ENCODE peak calls at places on chromosomes 1 and 21, in four cellular contexts. D, S, H and O are unnamed samples. For H3K9me3, the result is how much of the 10 kb centered on the place peaks cover.

GRCh38 chr21:36743008-36743407 is 44.1 kb downstream of the SIM2 start:
- DNase-seq in S (no peak), H (no peak), D (no peak), O (no peak)

GRCh38 chr1:74485622-74486021 is 26.8 kb downstream of the LRRC53 start:
- DNase-seq in H (no peak), S (no peak), D (no peak), O (no peak)

GRCh38 chr1:170261669-170262068 is 115.9 kb downstream of the NTMT2 start:
- DNase-seq in S (no peak), D (no peak), H (no peak), O (no peak)

GRCh38 chr1:224733021-224733911 is 117.1 kb downstream of the CNIH3 start:
- DNase-seq in H (no peak), S (no peak), D (no peak), O (no peak)

GRCh38 chr21:30257773-30258172 is 25.0 kb downstream of the KRTAP24-1 start:
- DNase-seq in S (no peak), D (no peak), H (no peak), O (no peak)

GRCh38 chr1:184748767-184749166 is 5.9 kb downstream of the EDEM3 start:
- DNase-seq in D (peak), H (no peak), S (no peak), O (no peak)

GRCh38 chr1:238406098-238406497 is 515.4 kb upstream of the ZP4 start:
- DNase-seq in H (no peak), S (no peak), D (no peak), O (no peak)

GRCh38 chr1:165949335-165950130 is 122.1 kb downstream of the UCK2 start:
- DNase-seq in D (no peak), S (no peak), H (no peak), O (no peak)

GRCh38 chr1:115337633-115338456 is at the start of gene NGF:
- DNase-seq in S (peak), D (no peak), H (peak), O (no peak)

GRCh38 chr1:22971161-22972062 is 1.3 kb downstream of the LACTBL1 start:
- DNase-seq in D (no peak), S (no peak), H (no peak), O (no peak)

GRCh38 chr1:183070923-183071618 is 47.9 kb downstream of the LAMC1 start:
- DNase-seq in S (peak), H (no peak), D (peak), O (no peak)

GRCh38 chr1:36711480-36711879 is 228.8 kb upstream of the CSF3R start:
- DNase-seq in D (no peak), S (no peak), H (no peak), O (no peak)

GRCh38 chr1:30780409-30780808 is 22.8 kb upstream of the LAPTM5 start:
- DNase-seq in H (no peak), D (no peak), S (no peak), O (no peak)

GRCh38 chr21:21712761-21713558 is 714.8 kb downstream of the NCAM2 start:
- DNase-seq in S (no peak), D (no peak), H (no peak), O (no peak)

GRCh38 chr21:45470087-45470515 is 65.1 kb downstream of the COL18A1 start:
- DNase-seq in S (no peak), H (peak), D (no peak), O (no peak)

GRCh38 chr1:205270764-205271163 is 43.0 kb downstream of the TMCC2 start:
- DNase-seq in H (no peak), D (no peak), S (no peak), O (no peak)

GRCh38 chr21:31343680-31344480 is at the start of gene TIAM1:
- DNase-seq in D (no peak), H (peak), S (no peak), O (no peak)

GRCh38 chr1:232629250-232630046 is 485 bp downstream of the SIPA1L2 start:
- DNase-seq in S (no peak), H (peak), D (no peak), O (no peak)

GRCh38 chr1:93698351-93699112 is 16.9 kb upstream of the BCAR3 start:
- DNase-seq in H (no peak), S (no peak), D (no peak), O (no peak)

GRCh38 chr1:246497331-246497915 is 9.7 kb downstream of the SMYD3 start:
- DNase-seq in S (peak), D (peak), H (no peak), O (no peak)

GRCh38 chr1:180530501-180530900 is 28.1 kb upstream of the ACBD6 start:
- DNase-seq in D (no peak), H (no peak), S (peak), O (no peak)

GRCh38 chr21:34530264-34530663 is 18.3 kb upstream of the KCNE1 start:
- DNase-seq in D (no peak), H (no peak), S (no peak), O (no peak)

GRCh38 chr1:40818264-40818961 is 34.8 kb downstream of the KCNQ4 start:
- DNase-seq in H (peak), D (no peak), S (no peak), O (peak)

GRCh38 chr1:80445021-80445420 is 1355.7 kb upstream of the ADGRL2 start:
- DNase-seq in S (no peak), H (no peak), D (no peak), O (no peak)

GRCh38 chr1:46301406-46302090 is 1.9 kb downstream of the LRRC41 start:
- DNase-seq in S (no peak), D (no peak), H (no peak), O (no peak)

GRCh38 chr1:227526524-227526923 is 36.8 kb upstream of the ZNF678 start:
- DNase-seq in D (no peak), S (no peak), H (no peak), O (no peak)
- H3K9me3 ChIP-seq in D (under half), S (under half), H (under half), O (under half)

GRCh38 chr1:193438312-193438711 is 251.9 kb upstream of the B3GALT2 start:
- DNase-seq in S (no peak), H (no peak), D (no peak), O (no peak)

GRCh38 chr1:193434319-193434718 is 247.9 kb upstream of the B3GALT2 start:
- DNase-seq in S (no peak), D (no peak), H (no peak), O (no peak)

GRCh38 chr1:193433599-193433998 is 247.2 kb upstream of the B3GALT2 start:
- DNase-seq in S (no peak), D (no peak), H (no peak), O (no peak)

GRCh38 chr1:193437785-193438184 is 251.4 kb upstream of the B3GALT2 start:
- DNase-seq in D (no peak), H (no peak), S (no peak), O (no peak)

GRCh38 chr1:193435771-193436170 is 249.4 kb upstream of the B3GALT2 start:
- DNase-seq in S (no peak), D (no peak), H (no peak), O (no peak)
- H3K9me3 ChIP-seq in S (under half), D (under half), H (under half), O (under half)

DNA sequence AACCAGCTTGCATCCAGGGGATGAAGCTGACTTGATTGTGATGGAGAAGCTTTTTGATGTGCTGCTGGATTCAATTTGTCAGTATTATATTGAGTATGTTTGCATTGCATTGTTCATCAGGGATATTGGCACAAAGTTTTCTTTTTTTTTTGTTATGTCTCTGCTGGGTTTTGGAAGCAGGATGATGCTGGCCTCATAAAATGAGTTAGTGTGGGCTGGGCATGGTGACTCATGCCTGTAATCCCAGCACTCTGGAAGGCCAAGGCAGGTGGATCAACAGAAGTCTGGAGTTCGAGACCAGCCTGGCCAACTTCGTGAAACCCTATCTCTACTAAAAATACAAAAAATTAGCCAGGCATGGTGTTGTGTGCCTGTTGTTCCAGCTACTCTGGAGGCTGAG is 8.6 kb downstream of the OR2L3 start:
- DNase-seq in S (no peak), D (no peak), H (no peak), O (no peak)
- H3K9me3 ChIP-seq in S (under half), D (under half), H (under half), O (under half)

GRCh38 chr1:49436865-49437264 is 586.9 kb downstream of the AGBL4 start:
- DNase-seq in D (no peak), S (no peak), H (no peak), O (no peak)
- H3K9me3 ChIP-seq in D (under half), S (under half), H (under half), O (under half)